ENCODE peak calls at places on chromosomes 4 and X, in eight cellular contexts. One of them, this sample, is unnamed.

GRCh38 chrX:15242899-15243555 is 26.9 kb downstream of the ASB9 start:
- DNase-seq in NCI-H1092: peak
- DNase-seq in PC-3: peak
- DNase-seq in activated T-helper 1 cell treated with anti-CD3 and anti-CD28 coated beads, Interleukin-2, amount 50 U/mL, for 16 hours: no peak
- DNase-seq in fibroblast of the conjunctiva: peak
- DNase-seq in activated CD4-positive, alpha-beta T cell treated with anti-CD3 and anti-CD28 coated beads for 4 hours: peak
- DNase-seq in IMR-90: peak
- DNase-seq in stomach: no peak
- DNase-seq in this sample: peak

GRCh38 chr4:76194325-76194724 is 19.3 kb downstream of the SCARB2 start:
- DNase-seq in IMR-90: peak
- DNase-seq in activated CD4-positive, alpha-beta T cell treated with anti-CD3 and anti-CD28 coated beads for 4 hours: no peak
- DNase-seq in activated T-helper 1 cell treated with anti-CD3 and anti-CD28 coated beads, Interleukin-2, amount 50 U/mL, for 16 hours: no peak
- DNase-seq in fibroblast of the conjunctiva: peak
- DNase-seq in PC-3: peak
- DNase-seq in stomach: no peak
- DNase-seq in NCI-H1092: no peak
- DNase-seq in this sample: peak

GRCh38 chrX:103681443-103681842 is 5.1 kb downstream of the MORF4L2 start:
- DNase-seq in NCI-H1092: no peak
- DNase-seq in activated T-helper 1 cell treated with anti-CD3 and anti-CD28 coated beads, Interleukin-2, amount 50 U/mL, for 16 hours: no peak
- DNase-seq in fibroblast of the conjunctiva: no peak
- DNase-seq in activated CD4-positive, alpha-beta T cell treated with anti-CD3 and anti-CD28 coated beads for 4 hours: no peak
- DNase-seq in IMR-90: no peak
- DNase-seq in PC-3: no peak
- DNase-seq in stomach: no peak
- DNase-seq in this sample: no peak

GRCh38 chrX:131441033-131441432 is 102.8 kb upstream of the OR13H1 start:
- DNase-seq in fibroblast of the conjunctiva: no peak
- DNase-seq in IMR-90: no peak
- DNase-seq in activated CD4-positive, alpha-beta T cell treated with anti-CD3 and anti-CD28 coated beads for 4 hours: no peak
- DNase-seq in stomach: no peak
- DNase-seq in NCI-H1092: no peak
- DNase-seq in PC-3: peak
- DNase-seq in activated T-helper 1 cell treated with anti-CD3 and anti-CD28 coated beads, Interleukin-2, amount 50 U/mL, for 16 hours: no peak
- DNase-seq in this sample: no peak

GRCh38 chr4:54384563-54384962 is 155.5 kb downstream of the PDGFRA start:
- DNase-seq in activated T-helper 1 cell treated with anti-CD3 and anti-CD28 coated beads, Interleukin-2, amount 50 U/mL, for 16 hours: no peak
- DNase-seq in IMR-90: peak
- DNase-seq in fibroblast of the conjunctiva: peak
- DNase-seq in NCI-H1092: peak
- DNase-seq in activated CD4-positive, alpha-beta T cell treated with anti-CD3 and anti-CD28 coated beads for 4 hours: no peak
- DNase-seq in PC-3: peak
- DNase-seq in stomach: peak
- DNase-seq in this sample: peak

GRCh38 chr4:185192059-185192458 is 11.7 kb downstream of the CFAP97 start:
- DNase-seq in PC-3: no peak
- DNase-seq in activated T-helper 1 cell treated with anti-CD3 and anti-CD28 coated beads, Interleukin-2, amount 50 U/mL, for 16 hours: no peak
- DNase-seq in NCI-H1092: no peak
- DNase-seq in activated CD4-positive, alpha-beta T cell treated with anti-CD3 and anti-CD28 coated beads for 4 hours: no peak
- DNase-seq in stomach: no peak
- DNase-seq in IMR-90: no peak
- DNase-seq in fibroblast of the conjunctiva: no peak
- DNase-seq in this sample: no peak

GRCh38 chrX:150268839-150269238 is 94.3 kb upstream of the MAMLD1 start:
- DNase-seq in PC-3: no peak
- DNase-seq in NCI-H1092: no peak
- DNase-seq in activated T-helper 1 cell treated with anti-CD3 and anti-CD28 coated beads, Interleukin-2, amount 50 U/mL, for 16 hours: no peak
- DNase-seq in fibroblast of the conjunctiva: no peak
- DNase-seq in stomach: no peak
- DNase-seq in IMR-90: no peak
- DNase-seq in activated CD4-positive, alpha-beta T cell treated with anti-CD3 and anti-CD28 coated beads for 4 hours: no peak
- DNase-seq in this sample: no peak

GRCh38 chr4:151415978-151416377 is 7.0 kb downstream of the FHIP1A start:
- DNase-seq in stomach: no peak
- DNase-seq in fibroblast of the conjunctiva: peak
- DNase-seq in IMR-90: peak
- DNase-seq in activated T-helper 1 cell treated with anti-CD3 and anti-CD28 coated beads, Interleukin-2, amount 50 U/mL, for 16 hours: no peak
- DNase-seq in NCI-H1092: no peak
- DNase-seq in activated CD4-positive, alpha-beta T cell treated with anti-CD3 and anti-CD28 coated beads for 4 hours: no peak
- DNase-seq in PC-3: peak
- DNase-seq in this sample: peak

GRCh38 chrX:10636337-10636736 is 16.0 kb upstream of the MID1 start:
- DNase-seq in PC-3: peak
- DNase-seq in activated T-helper 1 cell treated with anti-CD3 and anti-CD28 coated beads, Interleukin-2, amount 50 U/mL, for 16 hours: no peak
- DNase-seq in NCI-H1092: no peak
- DNase-seq in stomach: no peak
- DNase-seq in activated CD4-positive, alpha-beta T cell treated with anti-CD3 and anti-CD28 coated beads for 4 hours: no peak
- DNase-seq in IMR-90: peak
- DNase-seq in fibroblast of the conjunctiva: no peak
- DNase-seq in this sample: peak

GRCh38 chr4:155207534-155208257 is 740 bp upstream of the NPY2R start:
- DNase-seq in fibroblast of the conjunctiva: peak
- DNase-seq in activated CD4-positive, alpha-beta T cell treated with anti-CD3 and anti-CD28 coated beads for 4 hours: no peak
- DNase-seq in activated T-helper 1 cell treated with anti-CD3 and anti-CD28 coated beads, Interleukin-2, amount 50 U/mL, for 16 hours: no peak
- DNase-seq in IMR-90: no peak
- DNase-seq in NCI-H1092: no peak
- DNase-seq in PC-3: peak
- DNase-seq in stomach: no peak
- DNase-seq in this sample: no peak

GRCh38 chrX:65582450-65583082 is 48.0 kb upstream of the LAS1L start:
- DNase-seq in NCI-H1092: no peak
- DNase-seq in IMR-90: no peak
- DNase-seq in fibroblast of the conjunctiva: no peak
- DNase-seq in activated CD4-positive, alpha-beta T cell treated with anti-CD3 and anti-CD28 coated beads for 4 hours: no peak
- DNase-seq in PC-3: no peak
- DNase-seq in stomach: no peak
- DNase-seq in activated T-helper 1 cell treated with anti-CD3 and anti-CD28 coated beads, Interleukin-2, amount 50 U/mL, for 16 hours: no peak
- DNase-seq in this sample: no peak

GRCh38 chrX:106170318-106170717 is 2.2 kb downstream of the PWWP3B start:
- DNase-seq in PC-3: peak
- DNase-seq in fibroblast of the conjunctiva: peak
- DNase-seq in activated CD4-positive, alpha-beta T cell treated with anti-CD3 and anti-CD28 coated beads for 4 hours: no peak
- DNase-seq in IMR-90: no peak
- DNase-seq in NCI-H1092: no peak
- DNase-seq in stomach: no peak
- DNase-seq in activated T-helper 1 cell treated with anti-CD3 and anti-CD28 coated beads, Interleukin-2, amount 50 U/mL, for 16 hours: no peak
- DNase-seq in this sample: no peak

GRCh38 chrX:112774142-112774541 is 66.5 kb downstream of the AMOT start:
- DNase-seq in IMR-90: no peak
- DNase-seq in PC-3: no peak
- DNase-seq in activated T-helper 1 cell treated with anti-CD3 and anti-CD28 coated beads, Interleukin-2, amount 50 U/mL, for 16 hours: no peak
- DNase-seq in activated CD4-positive, alpha-beta T cell treated with anti-CD3 and anti-CD28 coated beads for 4 hours: no peak
- DNase-seq in stomach: no peak
- DNase-seq in NCI-H1092: no peak
- DNase-seq in fibroblast of the conjunctiva: no peak
- DNase-seq in this sample: no peak

GRCh38 chrX:31546130-31546529 is 474.3 kb upstream of the FTHL17 start:
- DNase-seq in NCI-H1092: no peak
- DNase-seq in PC-3: no peak
- DNase-seq in activated CD4-positive, alpha-beta T cell treated with anti-CD3 and anti-CD28 coated beads for 4 hours: no peak
- DNase-seq in activated T-helper 1 cell treated with anti-CD3 and anti-CD28 coated beads, Interleukin-2, amount 50 U/mL, for 16 hours: no peak
- DNase-seq in IMR-90: peak
- DNase-seq in stomach: no peak
- DNase-seq in fibroblast of the conjunctiva: peak
- DNase-seq in this sample: peak

GRCh38 chr4:38867478-38868054 is at the start of gene FAM114A1:
- DNase-seq in stomach: peak
- DNase-seq in fibroblast of the conjunctiva: peak
- DNase-seq in activated T-helper 1 cell treated with anti-CD3 and anti-CD28 coated beads, Interleukin-2, amount 50 U/mL, for 16 hours: no peak
- DNase-seq in activated CD4-positive, alpha-beta T cell treated with anti-CD3 and anti-CD28 coated beads for 4 hours: no peak
- DNase-seq in PC-3: peak
- DNase-seq in IMR-90: peak
- DNase-seq in NCI-H1092: peak
- DNase-seq in this sample: peak

GRCh38 chr4:53361451-53361850 is 4.4 kb downstream of the SCFD2 start:
- DNase-seq in NCI-H1092: no peak
- DNase-seq in IMR-90: peak
- DNase-seq in activated T-helper 1 cell treated with anti-CD3 and anti-CD28 coated beads, Interleukin-2, amount 50 U/mL, for 16 hours: no peak
- DNase-seq in activated CD4-positive, alpha-beta T cell treated with anti-CD3 and anti-CD28 coated beads for 4 hours: no peak
- DNase-seq in stomach: no peak
- DNase-seq in PC-3: peak
- DNase-seq in fibroblast of the conjunctiva: no peak
- DNase-seq in this sample: no peak

GRCh38 chr4:3765271-3766206 is 646 bp upstream of the ADRA2C start:
- DNase-seq in fibroblast of the conjunctiva: no peak
- DNase-seq in PC-3: peak
- DNase-seq in IMR-90: peak
- DNase-seq in stomach: peak
- DNase-seq in activated CD4-positive, alpha-beta T cell treated with anti-CD3 and anti-CD28 coated beads for 4 hours: no peak
- DNase-seq in NCI-H1092: peak
- DNase-seq in activated T-helper 1 cell treated with anti-CD3 and anti-CD28 coated beads, Interleukin-2, amount 50 U/mL, for 16 hours: no peak
- DNase-seq in this sample: peak

GRCh38 chr4:185016101-185016940 is 2.0 kb upstream of the HELT start:
- DNase-seq in IMR-90: no peak
- DNase-seq in NCI-H1092: no peak
- DNase-seq in fibroblast of the conjunctiva: no peak
- DNase-seq in activated CD4-positive, alpha-beta T cell treated with anti-CD3 and anti-CD28 coated beads for 4 hours: no peak
- DNase-seq in stomach: no peak
- DNase-seq in activated T-helper 1 cell treated with anti-CD3 and anti-CD28 coated beads, Interleukin-2, amount 50 U/mL, for 16 hours: no peak
- DNase-seq in PC-3: no peak
- DNase-seq in this sample: no peak

GRCh38 chr4:90833698-90834097 is 706.5 kb downstream of the CCSER1 start:
- DNase-seq in activated T-helper 1 cell treated with anti-CD3 and anti-CD28 coated beads, Interleukin-2, amount 50 U/mL, for 16 hours: no peak
- DNase-seq in fibroblast of the conjunctiva: no peak
- DNase-seq in IMR-90: no peak
- DNase-seq in activated CD4-positive, alpha-beta T cell treated with anti-CD3 and anti-CD28 coated beads for 4 hours: no peak
- DNase-seq in NCI-H1092: no peak
- DNase-seq in stomach: no peak
- DNase-seq in PC-3: no peak
- DNase-seq in this sample: no peak

GRCh38 chrX:130118396-130118795 is 8.1 kb upstream of the ELF4 start:
- DNase-seq in activated T-helper 1 cell treated with anti-CD3 and anti-CD28 coated beads, Interleukin-2, amount 50 U/mL, for 16 hours: no peak
- DNase-seq in IMR-90: peak
- DNase-seq in stomach: no peak
- DNase-seq in NCI-H1092: no peak
- DNase-seq in PC-3: peak
- DNase-seq in fibroblast of the conjunctiva: peak
- DNase-seq in activated CD4-positive, alpha-beta T cell treated with anti-CD3 and anti-CD28 coated beads for 4 hours: no peak
- DNase-seq in this sample: no peak

GRCh38 chrX:633043-633654 is 2.6 kb downstream of the SHOX start:
- DNase-seq in activated CD4-positive, alpha-beta T cell treated with anti-CD3 and anti-CD28 coated beads for 4 hours: no peak
- DNase-seq in fibroblast of the conjunctiva: no peak
- DNase-seq in activated T-helper 1 cell treated with anti-CD3 and anti-CD28 coated beads, Interleukin-2, amount 50 U/mL, for 16 hours: no peak
- DNase-seq in NCI-H1092: no peak
- DNase-seq in stomach: no peak
- DNase-seq in PC-3: no peak
- DNase-seq in IMR-90: no peak
- DNase-seq in this sample: no peak

GRCh38 chr4:10095296-10095991 is 21.2 kb downstream of the WDR1 start:
- DNase-seq in fibroblast of the conjunctiva: no peak
- DNase-seq in activated T-helper 1 cell treated with anti-CD3 and anti-CD28 coated beads, Interleukin-2, amount 50 U/mL, for 16 hours: no peak
- DNase-seq in PC-3: peak
- DNase-seq in activated CD4-positive, alpha-beta T cell treated with anti-CD3 and anti-CD28 coated beads for 4 hours: no peak
- DNase-seq in stomach: no peak
- DNase-seq in NCI-H1092: no peak
- DNase-seq in IMR-90: no peak
- DNase-seq in this sample: no peak

GRCh38 chr4:61374612-61374920 is 174.4 kb downstream of the ADGRL3 start:
- DNase-seq in IMR-90: peak
- DNase-seq in fibroblast of the conjunctiva: peak
- DNase-seq in PC-3: peak
- DNase-seq in activated T-helper 1 cell treated with anti-CD3 and anti-CD28 coated beads, Interleukin-2, amount 50 U/mL, for 16 hours: no peak
- DNase-seq in NCI-H1092: no peak
- DNase-seq in activated CD4-positive, alpha-beta T cell treated with anti-CD3 and anti-CD28 coated beads for 4 hours: no peak
- DNase-seq in stomach: no peak
- DNase-seq in this sample: no peak

GRCh38 chrX:24877854-24878650 is 137.7 kb downstream of the ARX start:
- DNase-seq in IMR-90: peak
- DNase-seq in stomach: no peak
- DNase-seq in activated T-helper 1 cell treated with anti-CD3 and anti-CD28 coated beads, Interleukin-2, amount 50 U/mL, for 16 hours: no peak
- DNase-seq in fibroblast of the conjunctiva: no peak
- DNase-seq in PC-3: peak
- DNase-seq in activated CD4-positive, alpha-beta T cell treated with anti-CD3 and anti-CD28 coated beads for 4 hours: no peak
- DNase-seq in NCI-H1092: no peak
- DNase-seq in this sample: no peak

GRCh38 chrX:7347465-7347864 is 199.5 kb upstream of the PUDP start:
- DNase-seq in fibroblast of the conjunctiva: no peak
- DNase-seq in PC-3: no peak
- DNase-seq in IMR-90: no peak
- DNase-seq in activated CD4-positive, alpha-beta T cell treated with anti-CD3 and anti-CD28 coated beads for 4 hours: no peak
- DNase-seq in activated T-helper 1 cell treated with anti-CD3 and anti-CD28 coated beads, Interleukin-2, amount 50 U/mL, for 16 hours: no peak
- DNase-seq in stomach: no peak
- DNase-seq in NCI-H1092: peak
- DNase-seq in this sample: no peak

GRCh38 chr4:188941524-188942109 is 802.4 kb downstream of the TRIML1 start:
- DNase-seq in stomach: no peak
- DNase-seq in fibroblast of the conjunctiva: peak
- DNase-seq in IMR-90: peak
- DNase-seq in PC-3: peak
- DNase-seq in activated T-helper 1 cell treated with anti-CD3 and anti-CD28 coated beads, Interleukin-2, amount 50 U/mL, for 16 hours: no peak
- DNase-seq in NCI-H1092: no peak
- DNase-seq in activated CD4-positive, alpha-beta T cell treated with anti-CD3 and anti-CD28 coated beads for 4 hours: no peak
- DNase-seq in this sample: peak

GRCh38 chrX:55167124-55167523 is 53.0 kb upstream of the PAGE5 start:
- DNase-seq in activated T-helper 1 cell treated with anti-CD3 and anti-CD28 coated beads, Interleukin-2, amount 50 U/mL, for 16 hours: no peak
- DNase-seq in PC-3: peak
- DNase-seq in stomach: no peak
- DNase-seq in IMR-90: no peak
- DNase-seq in activated CD4-positive, alpha-beta T cell treated with anti-CD3 and anti-CD28 coated beads for 4 hours: no peak
- DNase-seq in NCI-H1092: no peak
- DNase-seq in fibroblast of the conjunctiva: no peak
- DNase-seq in this sample: no peak

This sample was measured in RWPE1.